ENCODE peak calls at places on chromosomes 6 and 20, in eight cellular contexts. X is astrocyte of the spinal cord; E is left lung; Y is amniotic stem cell; O is substantia nigra; K is CD8-positive, alpha-beta T cell; G is AG08395; U is progenitor cell of endocrine pancreas. R is an unnamed sample.

GRCh38 chr6:163886394-163886793 is 471.9 kb downstream of the QKI start:
- DNase-seq in X (no peak), E (no peak), Y (no peak), O (no peak), K (no peak), G (no peak), U (no peak), R (no peak)

GRCh38 chr6:15561447-15562199 is 101.2 kb downstream of the DTNBP1 start:
- DNase-seq in X (no peak), E (no peak), Y (no peak), O (no peak), K (no peak), G (no peak), U (no peak), R (no peak)

GRCh38 chr20:22684072-22684762 is 99.8 kb upstream of the FOXA2 start:
- DNase-seq in X (peak), E (no peak), Y (peak), O (peak), K (no peak), G (peak), U (peak), R (peak)

GRCh38 chr6:158149641-158150040 is 18.4 kb downstream of the SERAC1 start:
- DNase-seq in X (peak), E (no peak), Y (peak), O (no peak), K (no peak), G (peak), U (no peak), R (no peak)

GRCh38 chr6:14383393-14384174 is 266.0 kb downstream of the CD83 start:
- DNase-seq in X (no peak), E (no peak), Y (no peak), O (no peak), K (no peak), G (no peak), U (no peak), R (no peak)

GRCh38 chr20:57092112-57092899 is 174.1 kb downstream of the BMP7 start:
- DNase-seq in X (peak), E (no peak), Y (no peak), O (peak), K (peak), G (peak), U (peak), R (peak)

GRCh38 chr6:108322728-108323127 is 27.9 kb downstream of the AFG1L start:
- DNase-seq in X (no peak), E (no peak), Y (no peak), O (no peak), K (no peak), G (no peak), U (no peak), R (no peak)

GRCh38 chr6:77313595-77313994 is 149.7 kb downstream of the HTR1B start:
- DNase-seq in X (no peak), E (no peak), Y (no peak), O (no peak), K (no peak), G (no peak), U (no peak), R (no peak)

GRCh38 chr6:42702200-42702599 is 20.2 kb downstream of the PRPH2 start:
- DNase-seq in X (no peak), E (no peak), Y (no peak), O (no peak), K (no peak), G (peak), U (no peak), R (no peak)

GRCh38 chr20:8601542-8601912 is 467.4 kb upstream of the PLCB4 start:
- DNase-seq in X (no peak), E (no peak), Y (no peak), O (no peak), K (no peak), G (no peak), U (no peak), R (no peak)

R was measured in dorsolateral prefrontal cortex.